ENCODE peak calls at places on chromosomes 13 and 19, in seven cellular contexts. V is T-helper 1 cell, E is heart right ventricle, G is KG1, T is neural crest cell, R is B cell, F is mesendoderm. J is an unnamed sample.
A peak's percentile ranks its signal among the peaks of the same experiment; 100 is the strongest.

GRCh38 chr13:111516712-111517640 is 196.5 kb downstream of the TEX29 start:
- DNase-seq in E (no peak), R (no peak), T (no peak), G (no peak), F (no peak), V (no peak), J (no peak)

GRCh38 chr13:91097269-91097668 is 250.2 kb upstream of the MIR17HG start:
- DNase-seq in E (no peak), R (no peak), V (no peak), T (no peak), G (no peak), F (no peak), J (no peak)

GRCh38 chr13:80371840-80372509 is 31.0 kb upstream of the SPRY2 start:
- DNase-seq in E (no peak), T (no peak), V (no peak), G (no peak), R (no peak), F (no peak), J (no peak)

GRCh38 chr13:82636119-82636518 is 1246.2 kb downstream of the SLITRK1 start:
- DNase-seq in F (no peak), E (no peak), G (no peak), V (no peak), R (no peak), T (no peak), J (no peak)

GRCh38 chr19:32543107-32543900 is 37.7 kb upstream of the PDCD5 start:
- DNase-seq in G (no peak), F (peak; percentile 3), R (no peak), E (no peak), T (no peak), V (no peak), J (no peak)

GRCh38 chr19:511101-511841 is 4.0 kb downstream of the TPGS1 start:
- DNase-seq in F (peak; percentile 95), T (no peak), G (peak; percentile 34), E (no peak), V (peak; percentile 84), R (peak; percentile 57), J (no peak)

GRCh38 chr19:7873304-7874079 is 698 bp downstream of the PRR36 start:
- DNase-seq in R (no peak), V (no peak), E (no peak), F (no peak), G (no peak), T (no peak), J (no peak)

GRCh38 chr19:21587117-21587461 is 81.7 kb downstream of the ZNF429 start:
- DNase-seq in G (no peak), F (peak; percentile 19), E (peak; percentile 31), T (no peak), V (no peak), R (no peak), J (no peak)

GRCh38 chr13:23752111-23753001 is 136.8 kb downstream of the MIPEP start:
- DNase-seq in G (no peak), E (no peak), R (no peak), V (peak; percentile 27), F (no peak), T (no peak), J (no peak)

GRCh38 chr19:39483141-39483540 is 2.5 kb downstream of the TIMM50 start:
- DNase-seq in R (no peak), E (no peak), G (no peak), T (no peak), V (no peak), F (no peak), J (no peak)

GRCh38 chr13:72246396-72246795 is 379.4 kb upstream of the DACH1 start:
- DNase-seq in V (no peak), E (no peak), F (no peak), G (no peak), T (no peak), R (no peak), J (no peak)

GRCh38 chr19:42412223-42412622 is 15.0 kb downstream of the LIPE start:
- DNase-seq in G (no peak), E (no peak), R (no peak), F (peak; percentile 48), T (no peak), V (no peak), J (peak; percentile 70)

GRCh38 chr13:109401891-109402290 is 384.5 kb downstream of the IRS2 start:
- DNase-seq in F (peak; percentile 22), G (no peak), E (no peak), R (no peak), T (no peak), V (no peak), J (no peak)

GRCh38 chr13:111486331-111486730 is 165.9 kb downstream of the TEX29 start:
- DNase-seq in F (no peak), R (peak; percentile 5), T (no peak), V (no peak), E (no peak), G (no peak), J (no peak)

GRCh38 chr13:110108348-110109139 is 198.4 kb downstream of the COL4A1 start:
- DNase-seq in F (peak; percentile 91), T (peak; percentile 51), V (no peak), R (no peak), G (no peak), E (peak; percentile 81), J (no peak)

GRCh38 chr19:567296-567900 is 5.0 kb upstream of the BSG start:
- DNase-seq in T (no peak), R (no peak), E (no peak), V (no peak), F (no peak), G (no peak), J (no peak)

GRCh38 chr19:11365557-11366117 is 8.8 kb upstream of the SWSAP1 start:
- DNase-seq in R (no peak), E (no peak), G (no peak), F (no peak), T (no peak), V (no peak), J (no peak)

GRCh38 chr19:7152568-7152967 is 83.1 kb downstream of the ZNF557 start:
- DNase-seq in V (no peak), E (no peak), R (no peak), T (no peak), F (peak; percentile 36), G (no peak), J (peak; percentile 23)

GRCh38 chr19:39941615-39942507 is 7.4 kb upstream of the FCGBP start:
- DNase-seq in G (peak; percentile 13), T (no peak), R (peak; percentile 86), F (no peak), V (peak; percentile 77), E (no peak), J (no peak)

GRCh38 chr13:27533155-27533643 is 82.8 kb upstream of the MTIF3 start:
- DNase-seq in R (peak; percentile 55), F (peak; percentile 75), T (peak; percentile 94), V (peak; percentile 15), G (peak; percentile 6), E (peak; percentile 90), J (peak; percentile 86)

GRCh38 chr13:105921711-105922110 is 613.8 kb downstream of the EFNB2 start:
- DNase-seq in V (no peak), E (no peak), T (no peak), R (no peak), G (no peak), F (no peak), J (no peak)

GRCh38 chr13:32025730-32026129 is 5.8 kb upstream of the FRY start:
- DNase-seq in V (no peak), E (no peak), G (no peak), F (peak; percentile 76), T (no peak), R (no peak), J (peak; percentile 82)

GRCh38 chr19:4829001-4829712 is 2.4 kb downstream of the TICAM1 start:
- DNase-seq in T (no peak), G (no peak), V (no peak), E (no peak), F (no peak), R (peak; percentile 68), J (no peak)

J was measured in HAP-1.